ENCODE peak calls at places on chromosome 13, in seven cellular contexts. One of them, this sample, is unnamed.

GRCh38 chr13:20460744-20461143 is 64.9 kb downstream of the CRYL1 start:
- DNase-seq in AG10803: no peak
- DNase-seq in fibroblast of lung: no peak
- DNase-seq in GM06990: no peak
- DNase-seq in heart left ventricle: no peak
- DNase-seq in fibroblast of villous mesenchyme: no peak
- DNase-seq in body of pancreas: no peak
- DNase-seq in this sample: no peak

GRCh38 chr13:43805071-43805468 is 18.3 kb upstream of the ENOX1 start:
- DNase-seq in AG10803: peak
- DNase-seq in fibroblast of lung: peak
- DNase-seq in GM06990: no peak
- DNase-seq in heart left ventricle: no peak
- DNase-seq in fibroblast of villous mesenchyme: peak
- DNase-seq in body of pancreas: no peak
- DNase-seq in this sample: peak

GRCh38 chr13:49308104-49308875 is 60.6 kb downstream of the CDADC1 start:
- DNase-seq in AG10803: peak
- DNase-seq in fibroblast of lung: peak
- DNase-seq in GM06990: no peak
- DNase-seq in heart left ventricle: peak
- DNase-seq in fibroblast of villous mesenchyme: peak
- DNase-seq in body of pancreas: peak
- DNase-seq in this sample: peak

GRCh38 chr13:79496188-79496587 is 15.2 kb downstream of the NDFIP2 start:
- DNase-seq in AG10803: no peak
- DNase-seq in fibroblast of lung: no peak
- DNase-seq in GM06990: no peak
- DNase-seq in heart left ventricle: no peak
- DNase-seq in fibroblast of villous mesenchyme: no peak
- DNase-seq in body of pancreas: no peak
- DNase-seq in this sample: no peak

GRCh38 chr13:42001580-42001979 is 40.7 kb upstream of the VWA8 start:
- DNase-seq in AG10803: peak
- DNase-seq in fibroblast of lung: peak
- DNase-seq in GM06990: no peak
- DNase-seq in heart left ventricle: no peak
- DNase-seq in fibroblast of villous mesenchyme: peak
- DNase-seq in body of pancreas: no peak
- DNase-seq in this sample: no peak

GRCh38 chr13:51803018-51803417 is 945 bp downstream of the DHRS12 start:
- DNase-seq in AG10803: no peak
- DNase-seq in fibroblast of lung: no peak
- DNase-seq in GM06990: no peak
- DNase-seq in heart left ventricle: no peak
- DNase-seq in fibroblast of villous mesenchyme: no peak
- DNase-seq in body of pancreas: peak
- DNase-seq in this sample: no peak

GRCh38 chr13:48563611-48564010 is 30.7 kb upstream of the RCBTB2 start:
- DNase-seq in AG10803: no peak
- DNase-seq in fibroblast of lung: no peak
- DNase-seq in GM06990: no peak
- DNase-seq in heart left ventricle: no peak
- DNase-seq in fibroblast of villous mesenchyme: no peak
- DNase-seq in body of pancreas: no peak
- DNase-seq in this sample: no peak

GRCh38 chr13:39448831-39449230 is 154.2 kb downstream of the LHFPL6 start:
- DNase-seq in AG10803: no peak
- DNase-seq in fibroblast of lung: no peak
- DNase-seq in GM06990: no peak
- DNase-seq in heart left ventricle: peak
- DNase-seq in fibroblast of villous mesenchyme: no peak
- DNase-seq in body of pancreas: no peak
- DNase-seq in this sample: no peak

GRCh38 chr13:54379461-54379860 is 1350.8 kb downstream of the OLFM4 start:
- DNase-seq in AG10803: no peak
- DNase-seq in fibroblast of lung: no peak
- DNase-seq in GM06990: no peak
- DNase-seq in heart left ventricle: no peak
- DNase-seq in fibroblast of villous mesenchyme: no peak
- DNase-seq in body of pancreas: no peak
- DNase-seq in this sample: no peak

GRCh38 chr13:29543230-29544215 is 52.0 kb downstream of the SLC7A1 start:
- DNase-seq in AG10803: peak
- DNase-seq in fibroblast of lung: peak
- DNase-seq in GM06990: peak
- DNase-seq in heart left ventricle: no peak
- DNase-seq in fibroblast of villous mesenchyme: peak
- DNase-seq in body of pancreas: no peak
- DNase-seq in this sample: no peak

GRCh38 chr13:110305001-110305400 is 2.0 kb downstream of the COL4A1 start:
- DNase-seq in AG10803: no peak
- DNase-seq in fibroblast of lung: no peak
- DNase-seq in GM06990: no peak
- DNase-seq in heart left ventricle: no peak
- DNase-seq in fibroblast of villous mesenchyme: no peak
- DNase-seq in body of pancreas: no peak
- DNase-seq in this sample: no peak
- H3K4me3 ChIP-seq in AG10803: peak
- H3K4me3 ChIP-seq in fibroblast of lung: peak
- H3K4me3 ChIP-seq in GM06990: no peak
- H3K4me3 ChIP-seq in heart left ventricle: peak
- H3K4me3 ChIP-seq in fibroblast of villous mesenchyme: peak
- H3K4me3 ChIP-seq in body of pancreas: no peak
- H3K4me3 ChIP-seq in this sample: no peak

DNA sequence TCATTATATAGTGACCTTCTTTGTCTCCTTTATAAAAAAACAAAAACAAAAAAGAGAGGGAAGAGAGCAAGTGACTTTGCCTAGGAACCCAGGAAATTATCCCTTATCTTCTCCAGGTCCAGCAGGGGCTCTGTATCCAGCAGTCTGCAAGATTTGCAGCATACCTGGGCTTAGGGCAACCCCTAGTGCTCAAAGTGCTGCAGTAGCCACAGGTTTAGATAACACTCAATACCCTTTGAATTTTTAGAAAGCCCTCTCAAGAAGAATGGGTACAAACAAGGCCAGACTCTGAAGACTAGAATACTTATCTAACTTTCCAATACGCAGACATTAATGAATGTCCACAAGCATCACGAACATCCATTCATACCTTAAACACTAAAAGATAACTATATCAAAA is 43.2 kb downstream of the CCNA1 start:
- DNase-seq in AG10803: no peak
- DNase-seq in fibroblast of lung: peak
- DNase-seq in GM06990: no peak
- DNase-seq in heart left ventricle: no peak
- DNase-seq in fibroblast of villous mesenchyme: peak
- DNase-seq in body of pancreas: no peak
- DNase-seq in this sample: no peak
- TF ChIP-seq CTCF in AG10803: peak
- TF ChIP-seq CTCF in fibroblast of lung: no peak
- TF ChIP-seq CTCF in GM06990: no peak
- TF ChIP-seq CTCF in heart left ventricle: no peak
- TF ChIP-seq CTCF in fibroblast of villous mesenchyme: peak
- TF ChIP-seq CTCF in body of pancreas: no peak
- TF ChIP-seq CTCF in this sample: peak

DNA sequence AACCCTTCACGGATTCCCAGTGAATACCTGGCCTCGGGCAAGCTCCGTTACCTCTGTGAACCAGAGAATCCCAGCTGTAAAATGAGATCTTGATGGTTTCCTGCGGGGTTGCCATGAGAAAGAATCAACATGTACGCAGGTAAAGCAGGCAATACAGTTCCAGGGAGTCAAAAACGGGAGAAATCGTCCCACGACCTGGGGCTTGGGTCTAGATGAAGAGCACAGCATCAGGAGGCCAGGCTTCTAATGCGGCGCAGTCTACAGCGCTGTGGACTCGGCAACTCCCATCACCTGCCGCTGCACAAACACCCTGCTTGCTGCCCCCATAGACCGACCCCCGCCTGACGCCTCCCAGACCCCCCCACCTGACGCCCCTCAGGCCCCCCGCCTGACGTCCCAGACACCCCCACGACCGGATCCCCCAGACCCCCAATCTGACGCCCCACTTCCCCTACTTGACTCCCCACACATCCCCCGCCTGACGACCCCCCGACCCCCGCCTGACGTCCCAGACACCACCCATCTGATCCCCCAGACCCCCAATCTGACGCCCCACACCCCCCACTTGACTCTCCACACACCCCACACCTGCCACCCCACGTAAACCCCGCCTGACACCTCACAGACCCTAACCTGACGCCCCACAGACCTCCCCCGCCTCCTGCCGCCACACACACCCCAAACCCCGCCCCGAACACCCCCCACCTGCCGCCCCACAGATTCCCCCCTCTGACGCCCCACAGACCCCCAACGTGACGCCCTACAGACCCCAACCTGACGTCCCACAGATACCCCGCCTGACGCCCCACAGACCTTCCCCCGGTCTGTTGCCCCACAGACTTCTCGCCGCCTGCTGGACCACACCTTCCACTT is 589 bp downstream of the LIG4 start:
- DNase-seq in AG10803: no peak
- DNase-seq in fibroblast of lung: no peak
- DNase-seq in GM06990: peak
- DNase-seq in heart left ventricle: no peak
- DNase-seq in fibroblast of villous mesenchyme: no peak
- DNase-seq in body of pancreas: peak
- DNase-seq in this sample: no peak
- H3K4me3 ChIP-seq in AG10803: peak
- H3K4me3 ChIP-seq in fibroblast of lung: peak
- H3K4me3 ChIP-seq in GM06990: peak
- H3K4me3 ChIP-seq in heart left ventricle: no peak
- H3K4me3 ChIP-seq in fibroblast of villous mesenchyme: peak
- H3K4me3 ChIP-seq in body of pancreas: peak
- H3K4me3 ChIP-seq in this sample: peak

GRCh38 chr13:52845334-52845761 is 3.1 kb downstream of the PCDH8 start:
- DNase-seq in AG10803: no peak
- DNase-seq in fibroblast of lung: no peak
- DNase-seq in GM06990: no peak
- DNase-seq in heart left ventricle: no peak
- DNase-seq in fibroblast of villous mesenchyme: no peak
- DNase-seq in body of pancreas: no peak
- DNase-seq in this sample: no peak

GRCh38 chr13:52847682-52848432 is 583 bp downstream of the PCDH8 start:
- DNase-seq in AG10803: no peak
- DNase-seq in fibroblast of lung: no peak
- DNase-seq in GM06990: no peak
- DNase-seq in heart left ventricle: no peak
- DNase-seq in fibroblast of villous mesenchyme: no peak
- DNase-seq in body of pancreas: no peak
- DNase-seq in this sample: no peak

GRCh38 chr13:52845766-52846566 is 2.5 kb downstream of the PCDH8 start:
- DNase-seq in AG10803: no peak
- DNase-seq in fibroblast of lung: peak
- DNase-seq in GM06990: peak
- DNase-seq in heart left ventricle: no peak
- DNase-seq in fibroblast of villous mesenchyme: no peak
- DNase-seq in body of pancreas: peak
- DNase-seq in this sample: no peak

GRCh38 chr13:52847322-52847681 is 1.1 kb downstream of the PCDH8 start:
- DNase-seq in AG10803: no peak
- DNase-seq in fibroblast of lung: no peak
- DNase-seq in GM06990: no peak
- DNase-seq in heart left ventricle: no peak
- DNase-seq in fibroblast of villous mesenchyme: no peak
- DNase-seq in body of pancreas: no peak
- DNase-seq in this sample: no peak

DNA sequence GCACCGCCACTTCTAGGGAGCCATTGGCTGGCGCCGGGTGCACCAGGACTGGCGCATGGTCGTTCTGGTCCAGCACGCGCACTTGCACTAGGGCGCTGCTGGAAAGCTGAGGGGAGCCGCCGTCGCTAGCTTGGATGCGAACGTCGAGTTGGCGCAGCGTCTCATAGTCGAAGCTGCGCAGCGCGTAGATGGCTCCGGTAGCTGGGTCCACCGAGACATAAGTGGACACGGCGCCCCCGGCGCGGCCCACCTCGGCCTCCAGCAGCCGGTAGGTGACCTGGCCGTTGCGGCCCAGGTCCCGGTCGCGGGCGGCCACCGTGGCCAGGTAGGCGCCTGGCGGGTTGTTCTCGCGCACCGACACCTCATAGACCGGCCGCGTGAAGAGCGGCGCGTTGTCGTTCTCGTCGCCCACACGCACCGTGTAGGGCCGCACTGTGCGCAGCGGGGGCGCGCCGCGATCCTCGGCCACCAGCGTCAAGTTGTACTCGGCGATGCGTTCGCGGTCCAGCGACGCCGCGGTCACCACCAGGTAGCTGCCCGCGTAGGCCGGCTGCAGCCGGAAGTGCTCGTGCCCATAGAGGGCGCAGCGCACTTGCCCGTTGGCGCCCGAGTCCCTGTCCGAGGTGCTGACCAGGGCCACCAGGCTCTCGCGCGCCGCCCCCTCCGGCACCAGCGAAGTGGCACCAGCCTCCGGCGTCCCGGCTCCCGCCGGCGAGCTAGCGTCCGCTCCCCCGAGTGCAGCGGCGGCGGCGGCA is 1.7 kb downstream of the PCDH8 start:
- DNase-seq in AG10803: peak
- DNase-seq in fibroblast of lung: peak
- DNase-seq in GM06990: no peak
- DNase-seq in heart left ventricle: peak
- DNase-seq in fibroblast of villous mesenchyme: peak
- DNase-seq in body of pancreas: peak
- DNase-seq in this sample: no peak
- TF ChIP-seq CTCF in AG10803: peak
- TF ChIP-seq CTCF in fibroblast of lung: no peak
- TF ChIP-seq CTCF in GM06990: no peak
- TF ChIP-seq CTCF in heart left ventricle: peak
- TF ChIP-seq CTCF in fibroblast of villous mesenchyme: no peak
- TF ChIP-seq CTCF in body of pancreas: peak
- TF ChIP-seq CTCF in this sample: peak

GRCh38 chr13:75478659-75479058 is 3.3 kb downstream of the TBC1D4 start:
- DNase-seq in AG10803: no peak
- DNase-seq in fibroblast of lung: no peak
- DNase-seq in GM06990: no peak
- DNase-seq in heart left ventricle: no peak
- DNase-seq in fibroblast of villous mesenchyme: no peak
- DNase-seq in body of pancreas: no peak
- DNase-seq in this sample: no peak
- H3K4me3 ChIP-seq in AG10803: no peak
- H3K4me3 ChIP-seq in fibroblast of lung: no peak
- H3K4me3 ChIP-seq in GM06990: no peak
- H3K4me3 ChIP-seq in heart left ventricle: no peak
- H3K4me3 ChIP-seq in fibroblast of villous mesenchyme: no peak
- H3K4me3 ChIP-seq in body of pancreas: no peak
- H3K4me3 ChIP-seq in this sample: no peak

GRCh38 chr13:85366759-85367417 is 432.3 kb downstream of the SLITRK6 start:
- DNase-seq in AG10803: no peak
- DNase-seq in fibroblast of lung: peak
- DNase-seq in GM06990: no peak
- DNase-seq in heart left ventricle: no peak
- DNase-seq in fibroblast of villous mesenchyme: no peak
- DNase-seq in body of pancreas: no peak
- DNase-seq in this sample: no peak
- TF ChIP-seq CTCF in AG10803: no peak
- TF ChIP-seq CTCF in fibroblast of lung: no peak
- TF ChIP-seq CTCF in GM06990: no peak
- TF ChIP-seq CTCF in heart left ventricle: no peak
- TF ChIP-seq CTCF in fibroblast of villous mesenchyme: no peak
- TF ChIP-seq CTCF in body of pancreas: no peak
- TF ChIP-seq CTCF in this sample: no peak